ENCODE peak calls at places on chromosomes 12 and 14, in five cellular contexts. S is Calu3, B is brain microvascular endothelial cell, D is mammary epithelial cell, F is breast epithelium. R is an unnamed sample.

GRCh38 chr12:27619308-27619707 is 76.9 kb upstream of the REP15 start:
- DNase-seq in F (no peak), B (peak; percentile 83), D (peak; percentile 87), S (no peak), R (peak; percentile 84)

GRCh38 chr12:45214739-45215418 is 1.0 kb upstream of the ANO6 start:
- DNase-seq in F (no peak), D (no peak), B (no peak), S (no peak), R (no peak)

GRCh38 chr12:67391034-67391433 is 121.9 kb downstream of the CAND1 start:
- DNase-seq in S (no peak), B (no peak), D (no peak), F (no peak), R (no peak)

GRCh38 chr12:127623362-127623761 is 643.6 kb upstream of the TMEM132C start:
- DNase-seq in S (no peak), B (no peak), D (no peak), F (no peak), R (no peak)

GRCh38 chr12:71477046-71477445 is 37.4 kb downstream of the LGR5 start:
- DNase-seq in S (no peak), B (no peak), D (no peak), F (no peak), R (no peak)

GRCh38 chr12:55972045-55972843 is 1.6 kb upstream of the RAB5B start:
- DNase-seq in D (peak; percentile 70), B (peak; percentile 46), F (peak; percentile 82), S (peak; percentile 46), R (peak; percentile 67)

GRCh38 chr14:105601360-105602242 is 75.2 kb downstream of the TMEM121 start:
- DNase-seq in B (no peak), D (no peak), S (no peak), F (no peak), R (no peak)

GRCh38 chr12:129790331-129790730 is 113.5 kb downstream of the TMEM132D start:
- DNase-seq in D (no peak), S (no peak), F (no peak), B (no peak), R (no peak)

GRCh38 chr12:15613981-15614380 is 175.2 kb downstream of the EPS8 start:
- DNase-seq in F (no peak), D (no peak), B (no peak), S (no peak), R (no peak)

GRCh38 chr12:54016478-54016964 is 7.7 kb downstream of the HOXC8 start:
- DNase-seq in B (no peak), S (no peak), F (no peak), D (peak; percentile 74), R (peak; percentile 87)

GRCh38 chr12:72179841-72180240 is 92.3 kb upstream of the TRHDE start:
- DNase-seq in D (no peak), B (no peak), F (no peak), S (no peak), R (no peak)

GRCh38 chr12:65039306-65039705 is 81.8 kb downstream of the WIF1 start:
- DNase-seq in S (no peak), D (no peak), F (no peak), B (no peak), R (no peak)

GRCh38 chr12:130041983-130042812 is 120.1 kb upstream of the FZD10 start:
- DNase-seq in D (no peak), F (no peak), S (no peak), B (peak; percentile 2), R (no peak)

GRCh38 chr14:60163741-60164140 is 1.5 kb downstream of the DHRS7 start:
- DNase-seq in F (no peak), D (no peak), B (no peak), S (no peak), R (no peak)

GRCh38 chr12:16291032-16291431 is 13.5 kb upstream of the SLC15A5 start:
- DNase-seq in B (no peak), F (no peak), S (no peak), D (no peak), R (no peak)

GRCh38 chr12:32051511-32052299 is 54.9 kb upstream of the BICD1 start:
- DNase-seq in D (peak; percentile 99), S (peak; percentile 45), B (peak; percentile 87), F (no peak), R (peak; percentile 92)

GRCh38 chr12:29546000-29546399 is 48.5 kb upstream of the OVCH1 start:
- DNase-seq in S (no peak), F (no peak), D (no peak), B (no peak), R (no peak)

GRCh38 chr12:77888611-77889010 is 57.9 kb downstream of the NAV3 start:
- DNase-seq in B (peak; percentile 80), F (no peak), S (no peak), D (peak; percentile 89), R (peak; percentile 87)

GRCh38 chr14:38553586-38553985 is 297.7 kb upstream of the CLEC14A start:
- DNase-seq in S (no peak), B (no peak), F (no peak), D (no peak), R (peak; percentile 85)

GRCh38 chr14:78486081-78486480 is 315.9 kb downstream of the NRXN3 start:
- DNase-seq in D (no peak), B (no peak), F (no peak), S (no peak), R (no peak)

GRCh38 chr14:70889555-70889954 is 17.7 kb upstream of the PCNX1 start:
- DNase-seq in D (no peak), S (no peak), F (no peak), B (no peak), R (no peak)

GRCh38 chr14:70888681-70889175 is 18.5 kb upstream of the PCNX1 start:
- DNase-seq in D (peak; percentile 89), F (no peak), B (peak; percentile 72), S (no peak), R (peak; percentile 57)

GRCh38 chr14:70887207-70888150 is 19.8 kb upstream of the PCNX1 start:
- DNase-seq in F (no peak), S (no peak), D (peak; percentile 54), B (peak; percentile 74), R (peak; percentile 78)

GRCh38 chr14:70886421-70887206 is 20.6 kb upstream of the PCNX1 start:
- DNase-seq in S (no peak), B (no peak), F (no peak), D (no peak), R (no peak)

DNA sequence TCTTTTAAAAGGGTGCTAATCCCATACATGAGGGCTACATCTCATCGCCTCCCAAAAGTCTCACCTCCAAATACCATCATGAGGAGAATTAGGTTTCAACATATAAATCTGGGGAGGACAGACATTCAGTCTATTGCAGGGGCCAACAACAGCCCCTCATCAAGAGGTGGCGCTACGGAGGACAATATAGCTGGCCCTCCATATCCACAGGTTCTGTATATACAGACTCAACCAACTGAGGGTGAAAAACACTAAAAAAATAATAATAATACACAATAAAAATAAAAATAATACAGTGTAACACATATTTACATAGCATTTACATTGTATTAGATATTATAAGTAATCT is 19.1 kb upstream of the PCNX1 start:
- DNase-seq in D (no peak), S (no peak), F (no peak), B (no peak), R (no peak)
- TF ChIP-seq CTCF in D (no peak), S (no peak), F (no peak), B (no peak), R (no peak)

DNA sequence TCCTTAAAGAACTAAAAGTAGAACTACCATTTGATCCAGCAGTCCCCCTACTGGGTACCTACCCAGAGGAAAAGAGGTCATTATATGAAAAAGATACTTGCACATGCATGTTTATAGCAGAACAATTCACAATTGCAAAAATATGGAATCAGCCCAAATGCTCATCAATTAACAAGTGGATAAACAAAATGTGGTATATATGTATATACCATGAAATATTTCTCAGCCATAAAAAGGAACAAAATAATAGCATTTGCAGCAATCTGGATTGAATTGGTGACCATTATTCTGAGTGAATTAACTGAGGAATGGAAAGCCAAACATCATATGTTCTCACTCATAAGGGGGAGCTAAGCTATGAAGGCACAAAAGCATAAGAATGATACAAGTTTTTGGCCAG is 64.7 kb upstream of the KRAS start:
- DNase-seq in S (no peak), B (no peak), D (no peak), F (no peak), R (no peak)
- TF ChIP-seq CTCF in S (no peak), B (no peak), D (no peak), F (no peak), R (no peak)

GRCh38 chr14:65413739-65414045 is 1.2 kb downstream of the FUT8 start:
- DNase-seq in D (no peak), S (no peak), B (no peak), F (no peak), R (no peak)

GRCh38 chr14:65412189-65412846 is at the start of gene FUT8:
- DNase-seq in F (peak; percentile 95), D (peak; percentile 96), B (peak; percentile 86), S (peak; percentile 98), R (peak; percentile 98)

GRCh38 chr14:65412881-65413738 is 580 bp downstream of the FUT8 start:
- DNase-seq in F (no peak), D (peak; percentile 68), S (peak; percentile 16), B (peak; percentile 47), R (peak; percentile 88)

GRCh38 chr14:65415613-65416012 is 3.1 kb downstream of the FUT8 start:
- DNase-seq in B (no peak), F (no peak), S (no peak), D (no peak), R (no peak)

DNA sequence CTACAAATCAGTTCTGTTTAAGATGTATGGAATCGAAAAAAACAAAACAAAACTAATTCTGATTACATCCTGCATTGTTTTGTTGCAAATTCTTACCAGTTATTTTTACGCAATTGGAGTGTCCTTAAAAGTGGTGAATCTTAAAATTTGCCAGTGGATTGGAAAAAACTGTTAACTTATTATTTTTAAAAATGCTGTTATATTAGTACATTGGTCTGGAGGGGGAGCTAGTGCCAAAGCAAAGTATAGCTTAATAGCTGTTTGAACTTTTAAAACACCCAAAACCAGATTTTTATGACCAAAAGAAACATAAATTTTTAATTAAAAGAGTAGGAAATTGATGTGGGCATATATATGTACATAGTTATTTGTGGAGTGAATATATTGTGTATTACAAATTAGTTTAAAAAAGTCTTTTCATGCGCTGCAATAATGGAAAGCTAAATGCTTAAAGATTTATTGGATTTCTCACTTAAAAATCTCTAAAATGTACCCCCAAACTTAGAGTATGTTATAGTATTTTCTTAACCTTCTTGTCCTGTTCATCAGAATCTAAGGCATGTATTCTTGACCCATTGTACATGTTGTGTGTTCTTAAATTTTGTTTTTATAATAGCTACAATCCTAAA is 2.5 kb downstream of the FUT8 start:
- DNase-seq in D (no peak), S (peak; percentile 10), F (no peak), B (peak; percentile 11), R (peak; percentile 29)
- TF ChIP-seq CTCF in D (peak; percentile 61), S (no peak), F (no peak), B (peak; percentile 46), R (peak; percentile 41)

DNA sequence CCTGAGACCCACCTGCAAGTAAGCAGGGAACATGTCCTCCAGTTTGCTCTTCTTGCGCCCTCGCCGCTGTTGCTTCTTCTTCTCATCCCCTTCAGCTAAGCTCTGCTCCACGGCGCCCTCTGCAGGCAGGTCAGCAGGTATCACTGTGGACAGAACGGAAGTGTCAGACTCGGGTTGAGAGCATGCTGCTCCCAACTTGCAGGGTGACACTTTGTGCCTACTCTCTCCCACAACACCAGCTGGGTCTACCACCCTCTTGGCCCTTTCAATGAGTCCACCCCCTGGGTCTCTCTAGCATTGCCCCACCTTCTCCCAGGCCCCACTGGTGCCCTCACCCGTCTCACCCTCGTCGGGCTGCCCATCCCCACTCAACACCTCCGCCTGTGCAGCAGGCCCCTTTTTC is 16.7 kb downstream of the KMT2D start:
- DNase-seq in B (peak; percentile 25), S (peak; percentile 41), D (peak; percentile 19), F (no peak), R (peak; percentile 68)
- TF ChIP-seq CTCF in B (peak; percentile 84), S (no peak), D (peak; percentile 67), F (no peak), R (peak; percentile 71)

GRCh38 chr14:20454359-20454644 is 310 bp downstream of the OSGEP start:
- DNase-seq in F (peak; percentile 74), D (no peak), S (no peak), B (no peak), R (peak; percentile 86)
- TF ChIP-seq CTCF in F (no peak), D (no peak), S (no peak), B (no peak), R (no peak)

R was measured in foreskin fibroblast.